ENCODE peak calls at places on chromosome 20, in six cellular contexts. T is mesenchymal stem cell, Y is PC-3, Z is colonic mucosa, X is neuronal stem cell, P is neural progenitor cell. M is an unnamed sample.

GRCh38 chr20:11140359-11140758 is 466.6 kb upstream of the JAG1 start:
- DNase-seq in T (peak; percentile 11), Y (peak; percentile 96), Z (no peak), X (no peak), P (no peak), M (peak; percentile 84)

GRCh38 chr20:16939051-16939450 is 190.9 kb downstream of the OTOR start:
- DNase-seq in T (no peak), Y (no peak), Z (no peak), X (no peak), P (no peak), M (no peak)

GRCh38 chr20:45791668-45792512 is at the start of the genes DNTTIP1 and WFDC3:
- DNase-seq in T (peak; percentile 94), Y (peak; percentile 94), Z (peak; percentile 94), X (peak; percentile 93), P (peak; percentile 97), M (peak; percentile 85)

GRCh38 chr20:25272223-25273000 is 24.5 kb downstream of the PYGB start:
- DNase-seq in T (no peak), Y (no peak), Z (no peak), X (no peak), P (no peak), M (no peak)

GRCh38 chr20:45032781-45033180 is 66.5 kb downstream of the STK4 start:
- DNase-seq in T (no peak), Y (no peak), Z (no peak), X (no peak), P (no peak), M (no peak)

GRCh38 chr20:2314759-2315439 is 19.1 kb downstream of the TGM3 start:
- DNase-seq in T (peak; percentile 58), Y (peak; percentile 30), Z (no peak), X (no peak), P (no peak), M (peak; percentile 28)

GRCh38 chr20:7673841-7674240 is 266.4 kb downstream of the HAO1 start:
- DNase-seq in T (peak; percentile 45), Y (peak; percentile 97), Z (no peak), X (no peak), P (no peak), M (no peak)

GRCh38 chr20:3687655-3688054 is 5.8 kb upstream of the ADAM33 start:
- DNase-seq in T (peak; percentile 48), Y (peak; percentile 35), Z (no peak), X (no peak), P (peak; percentile 48), M (peak; percentile 63)

GRCh38 chr20:32252189-32252588 is 25.3 kb upstream of the KIF3B start:
- DNase-seq in T (no peak), Y (no peak), Z (no peak), X (no peak), P (no peak), M (no peak)

GRCh38 chr20:31757254-31757653 is 18.2 kb downstream of the TPX2 start:
- DNase-seq in T (no peak), Y (no peak), Z (no peak), X (no peak), P (no peak), M (no peak)

GRCh38 chr20:13245250-13245723 is 24.2 kb downstream of the ISM1 start:
- DNase-seq in T (no peak), Y (no peak), Z (no peak), X (no peak), P (no peak), M (no peak)

GRCh38 chr20:13857304-13857703 is 72.5 kb downstream of the NDUFAF5 start:
- DNase-seq in T (no peak), Y (no peak), Z (no peak), X (no peak), P (no peak), M (no peak)

GRCh38 chr20:3003416-3003815 is 40.0 kb upstream of the GNRH2 start:
- DNase-seq in T (no peak), Y (no peak), Z (no peak), X (no peak), P (no peak), M (no peak)

GRCh38 chr20:45138451-45139300 is 14.4 kb upstream of the WFDC12 start:
- DNase-seq in T (no peak), Y (peak; percentile 86), Z (peak; percentile 93), X (peak; percentile 36), P (peak; percentile 74), M (no peak)

GRCh38 chr20:38805958-38806854 is 709 bp downstream of the PPP1R16B start:
- DNase-seq in T (no peak), Y (no peak), Z (no peak), X (no peak), P (peak; percentile 42), M (no peak)
- H3K9ac ChIP-seq in T (no peak overlapping the region), Y (no peak overlapping the region), Z (peak overlapping the region; percentile 40), X (peak overlapping the region; percentile 81), P (no peak overlapping the region), M (no peak overlapping the region)

DNA sequence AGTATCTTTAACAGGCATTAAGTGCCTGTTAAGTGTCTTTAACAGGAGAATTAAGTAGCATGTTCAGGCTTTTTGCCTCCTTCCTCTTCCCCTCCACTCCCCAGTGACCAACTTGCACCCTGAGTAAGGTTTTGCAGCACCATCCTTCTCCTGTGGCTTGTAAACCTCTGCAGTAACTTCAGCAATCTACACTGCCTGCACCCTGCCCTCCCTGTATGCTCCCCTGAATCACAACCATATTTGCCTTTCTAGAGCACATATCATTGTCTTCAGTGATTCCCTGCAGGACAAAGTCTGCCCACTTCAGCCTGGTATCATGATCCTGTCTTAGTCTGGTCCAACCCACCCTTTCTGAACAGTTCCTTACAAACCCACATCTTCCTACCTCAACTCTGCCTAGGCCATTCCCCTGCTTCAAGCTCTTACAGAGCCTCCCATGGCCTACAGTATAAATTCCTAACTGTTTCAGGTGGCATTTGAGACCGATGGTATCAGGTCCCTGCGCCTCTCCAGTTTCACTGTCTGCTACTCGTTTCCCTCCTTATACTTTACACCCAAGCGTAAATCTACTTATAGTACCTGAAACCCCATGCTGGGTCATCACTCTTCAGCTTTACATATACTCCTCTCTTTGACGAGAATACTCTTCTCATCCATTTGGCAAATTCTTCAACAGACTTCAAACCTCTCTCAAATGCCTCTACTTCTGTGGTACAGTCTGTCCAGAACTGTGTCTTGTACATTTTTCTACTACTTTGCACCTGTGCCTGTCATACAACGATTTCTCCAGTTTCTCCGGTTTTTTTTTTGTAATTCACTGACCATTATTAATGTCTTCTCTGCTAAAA is 69.8 kb downstream of the ZHX3 start:
- DNase-seq in T (no peak), Y (no peak), Z (no peak), X (no peak), P (no peak), M (no peak)
- H3K9ac ChIP-seq in T (peak overlapping the region; percentile 85), Y (no peak overlapping the region), Z (no peak overlapping the region), X (no peak overlapping the region), P (no peak overlapping the region), M (no peak overlapping the region)

GRCh38 chr20:50873518-50873959 is 57.7 kb downstream of the ADNP start:
- DNase-seq in T (no peak), Y (no peak), Z (no peak), X (no peak), P (no peak), M (no peak)

GRCh38 chr20:50868509-50869495 is 62.4 kb downstream of the ADNP start:
- DNase-seq in T (peak; percentile 56), Y (peak; percentile 63), Z (no peak), X (no peak), P (no peak), M (peak; percentile 79)

GRCh38 chr20:50867805-50868204 is 63.4 kb downstream of the ADNP start:
- DNase-seq in T (no peak), Y (no peak), Z (no peak), X (no peak), P (no peak), M (no peak)

GRCh38 chr20:50872562-50873288 is 58.5 kb downstream of the ADNP start:
- DNase-seq in T (no peak), Y (no peak), Z (no peak), X (no peak), P (no peak), M (no peak)

DNA sequence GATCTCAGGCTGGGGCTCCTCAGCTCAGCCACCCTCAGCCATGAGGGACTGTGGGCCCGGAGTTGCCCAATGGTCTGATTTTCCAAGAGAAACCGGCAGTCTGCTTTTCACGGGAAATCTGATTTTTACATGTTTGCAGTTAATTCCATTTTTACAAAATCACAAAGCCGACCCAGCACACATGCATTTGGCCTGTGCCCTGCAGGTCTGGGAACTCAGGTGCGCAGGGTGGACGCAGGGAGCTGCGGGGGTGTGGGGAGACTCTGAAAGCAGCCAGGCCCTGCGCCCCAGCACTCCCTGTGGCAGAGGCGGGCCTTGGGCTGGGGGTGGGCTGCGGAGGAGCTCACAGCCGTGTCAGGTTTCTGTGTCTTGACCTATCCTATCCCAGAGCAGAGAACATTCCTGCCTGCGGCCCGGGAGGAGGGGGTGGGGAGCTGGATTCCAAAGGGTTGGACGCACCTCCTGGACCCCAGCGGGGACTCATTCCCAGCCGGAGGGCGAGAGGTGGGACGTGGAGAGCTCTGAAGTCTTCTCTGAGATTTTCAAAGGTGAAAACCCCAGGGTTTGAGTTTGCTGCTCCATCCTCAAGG is 60.6 kb downstream of the ADNP start:
- DNase-seq in T (peak; percentile 59), Y (no peak), Z (no peak), X (peak; percentile 82), P (peak; percentile 95), M (peak; percentile 52)
- H3K9ac ChIP-seq in T (no peak overlapping the region), Y (no peak overlapping the region), Z (no peak overlapping the region), X (peak overlapping the region; percentile 74), P (no peak overlapping the region), M (no peak overlapping the region)

DNA sequence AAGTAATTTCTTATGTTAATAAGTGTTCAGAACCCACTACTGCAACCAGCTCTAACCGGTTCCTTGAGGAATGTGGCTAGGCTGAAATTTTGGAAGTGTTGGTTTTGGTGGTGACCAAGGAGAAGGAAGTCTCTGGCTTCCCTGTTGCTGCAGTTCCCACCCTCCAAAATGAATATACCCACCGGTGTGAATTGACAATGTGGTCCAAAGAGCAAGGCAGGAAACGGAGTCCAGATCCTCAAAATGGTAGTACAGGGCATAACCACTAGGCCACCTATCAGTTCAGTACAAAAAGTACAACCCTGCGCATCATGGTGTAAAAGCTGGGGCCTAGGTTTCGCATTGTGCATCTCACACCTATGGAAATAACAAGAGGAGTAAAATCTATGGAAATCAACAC is 2.8 kb downstream of the ADNP start:
- DNase-seq in T (no peak), Y (no peak), Z (no peak), X (no peak), P (no peak), M (no peak)
- H3K9ac ChIP-seq in T (peak overlapping the region; percentile 19), Y (no peak overlapping the region), Z (no peak overlapping the region), X (peak overlapping the region; percentile 39), P (no peak overlapping the region), M (no peak overlapping the region)

DNA sequence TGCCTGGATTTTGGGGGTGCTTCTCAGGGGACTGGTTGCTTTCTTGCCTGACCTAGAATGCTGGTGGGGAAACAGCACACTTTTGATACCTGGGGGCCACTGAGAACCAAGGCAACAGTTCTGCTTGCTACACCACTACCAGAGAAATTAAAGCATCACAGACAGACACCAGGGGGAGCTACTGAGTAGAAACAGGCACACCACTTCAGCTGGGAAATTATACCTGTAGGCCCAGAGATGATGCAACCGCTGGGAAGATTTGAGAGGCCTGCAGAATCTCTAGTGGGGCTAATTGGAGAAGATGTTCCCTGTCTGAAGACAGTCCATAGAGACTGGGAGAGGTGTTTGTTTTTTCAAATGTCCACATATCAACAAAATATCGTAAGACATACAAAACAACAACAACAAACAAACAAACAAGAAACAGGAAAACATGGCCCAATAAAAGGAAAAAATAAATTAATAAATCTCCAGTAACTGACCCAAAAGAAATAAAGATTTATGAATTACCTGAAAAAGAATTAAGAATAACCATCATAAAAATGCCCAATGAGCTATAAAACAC is 129.4 kb upstream of the RIN2 start:
- DNase-seq in T (peak; percentile 62), Y (peak; percentile 86), Z (peak; percentile 88), X (peak; percentile 59), P (peak; percentile 67), M (peak; percentile 66)
- H3K9ac ChIP-seq in T (no peak overlapping the region), Y (no peak overlapping the region), Z (no peak overlapping the region), X (no peak overlapping the region), P (no peak overlapping the region), M (no peak overlapping the region)

M was measured in IMR-90.